ENCODE peak calls at places on chromosomes 2 and 18, in six cellular contexts. G is fibroblast of lung, P is fibroblast of villous mesenchyme, Z is HCT116, S is cardiac fibroblast, A is neural progenitor cell. D is an unnamed sample.

GRCh38 chr2:71947809-71948208 is 199.9 kb downstream of the CYP26B1 start:
- DNase-seq in S (no peak), A (no peak), G (no peak), P (no peak), Z (no peak), D (no peak)

GRCh38 chr18:48013162-48013561 is 82.7 kb upstream of the SMAD2 start:
- DNase-seq in S (no peak), A (no peak), G (no peak), P (no peak), Z (no peak), D (no peak)

GRCh38 chr18:2538236-2538635 is 33.1 kb downstream of the METTL4 start:
- DNase-seq in Z (no peak), S (no peak), A (no peak), G (no peak), P (no peak), D (no peak)

GRCh38 chr2:135819211-135819610 is 17.8 kb downstream of the LCT start:
- DNase-seq in A (peak; percentile 32), G (peak; percentile 59), P (peak; percentile 27), S (peak; percentile 24), Z (peak; percentile 21), D (no peak)

GRCh38 chr2:159600752-159601151 is 15.6 kb downstream of the BAZ2B start:
- DNase-seq in G (peak; percentile 88), Z (peak; percentile 80), P (peak; percentile 23), S (peak; percentile 22), A (no peak), D (no peak)

GRCh38 chr18:49135871-49136270 is 185.1 kb upstream of the SMAD7 start:
- DNase-seq in P (peak; percentile 18), Z (no peak), A (no peak), S (peak; percentile 26), G (peak; percentile 34), D (no peak)

GRCh38 chr2:8571792-8572499 is 109.9 kb upstream of the ID2 start:
- DNase-seq in S (no peak), P (no peak), A (no peak), Z (no peak), G (no peak), D (no peak)

GRCh38 chr2:197705143-197705911 is at the start of gene MARS2:
- DNase-seq in A (peak; percentile 98), G (peak; percentile 86), Z (peak; percentile 77), S (peak; percentile 95), P (peak; percentile 90), D (peak; percentile 91)

GRCh38 chr2:77397763-77398162 is 124.4 kb downstream of the LRRTM4 start:
- DNase-seq in S (no peak), Z (no peak), P (no peak), A (no peak), G (no peak), D (no peak)

GRCh38 chr2:134537702-134538101 is 181.1 kb downstream of the TMEM163 start:
- DNase-seq in P (no peak), Z (no peak), S (peak; percentile 7), A (no peak), G (no peak), D (no peak)

GRCh38 chr18:31393286-31393685 is 16.7 kb downstream of the DSG4 start:
- DNase-seq in P (no peak), S (no peak), A (no peak), Z (no peak), G (no peak), D (no peak)

GRCh38 chr2:70190086-70190412 is 770 bp downstream of the C2orf42 start:
- DNase-seq in G (no peak), P (no peak), A (peak; percentile 26), S (peak; percentile 67), Z (no peak), D (no peak)

GRCh38 chr2:26584656-26585055 is 56.5 kb downstream of the CIB4 start:
- DNase-seq in G (no peak), P (no peak), A (no peak), S (no peak), Z (no peak), D (no peak)

GRCh38 chr2:223846524-223846923 is 9.1 kb upstream of the AP1S3 start:
- DNase-seq in G (peak; percentile 93), S (peak; percentile 58), Z (no peak), A (no peak), P (peak; percentile 66), D (no peak)

GRCh38 chr2:180699657-180700361 is 280.6 kb upstream of the UBE2E3 start:
- DNase-seq in S (no peak), Z (no peak), A (peak; percentile 3), P (no peak), G (no peak), D (no peak)

GRCh38 chr2:171531291-171531690 is 9.0 kb downstream of the CYBRD1 start:
- DNase-seq in A (no peak), P (peak; percentile 76), S (peak; percentile 82), G (peak; percentile 81), Z (no peak), D (no peak)

GRCh38 chr2:207711750-207712487 is 479 bp downstream of the CCNYL1 start:
- DNase-seq in Z (no peak), A (no peak), S (peak; percentile 60), P (peak; percentile 51), G (peak; percentile 41), D (no peak)

GRCh38 chr18:31508781-31509180 is 10.8 kb downstream of the DSG2 start:
- DNase-seq in P (no peak), G (peak; percentile 48), A (no peak), Z (no peak), S (no peak), D (no peak)

GRCh38 chr2:105184420-105184819 is 57.1 kb upstream of the GPR45 start:
- DNase-seq in A (no peak), G (no peak), S (no peak), P (no peak), Z (no peak), D (no peak)

GRCh38 chr2:68994864-68995263 is 18.1 kb upstream of the ANTXR1 start:
- DNase-seq in G (peak; percentile 94), Z (no peak), A (no peak), P (peak; percentile 33), S (peak; percentile 88), D (no peak)

GRCh38 chr2:220504890-220505564 is 877.6 kb downstream of the SLC4A3 start:
- DNase-seq in Z (no peak), P (peak; percentile 22), S (peak; percentile 37), G (peak; percentile 54), A (no peak), D (no peak)

GRCh38 chr18:36350839-36351474 is 53.4 kb downstream of the FHOD3 start:
- DNase-seq in Z (no peak), P (no peak), S (no peak), A (no peak), G (no peak), D (no peak)

GRCh38 chr2:58047373-58047674 is 718 bp downstream of the VRK2 start:
- DNase-seq in Z (no peak), A (no peak), G (no peak), P (no peak), S (no peak), D (no peak)

GRCh38 chr2:74806913-74807312 is 27.0 kb upstream of the HK2 start:
- DNase-seq in G (no peak), S (no peak), P (no peak), A (no peak), Z (no peak), D (no peak)

GRCh38 chr2:10452334-10452733 is 4.2 kb upstream of the ODC1 start:
- DNase-seq in A (no peak), Z (no peak), S (peak; percentile 76), P (peak; percentile 44), G (peak; percentile 82), D (no peak)

GRCh38 chr2:100321181-100321880 is 970 bp downstream of the LONRF2 start:
- DNase-seq in G (peak; percentile 68), P (peak; percentile 21), Z (no peak), S (peak; percentile 25), A (peak; percentile 80), D (peak; percentile 78)

GRCh38 chr18:62717059-62717849 is 1.9 kb downstream of the PHLPP1 start:
- DNase-seq in S (peak; percentile 21), G (peak; percentile 73), A (no peak), Z (peak; percentile 34), P (peak; percentile 77), D (no peak)

GRCh38 chr2:127175406-127175805 is 44.7 kb downstream of the CYP27C1 start:
- DNase-seq in Z (no peak), G (peak; percentile 40), S (no peak), P (no peak), A (no peak), D (no peak)

GRCh38 chr2:127177617-127178278 is 42.4 kb downstream of the CYP27C1 start:
- DNase-seq in P (no peak), Z (no peak), A (no peak), S (no peak), G (no peak), D (no peak)

GRCh38 chr2:127174977-127175376 is 45.1 kb downstream of the CYP27C1 start:
- DNase-seq in Z (no peak), P (peak; percentile 84), S (peak; percentile 46), G (no peak), A (no peak), D (no peak)

GRCh38 chr2:127175821-127176354 is 44.2 kb downstream of the CYP27C1 start:
- DNase-seq in G (no peak), S (no peak), Z (no peak), A (no peak), P (peak; percentile 98), D (no peak)

GRCh38 chr2:127176371-127177311 is 43.5 kb downstream of the CYP27C1 start:
- DNase-seq in A (peak; percentile 45), P (peak; percentile 90), S (peak; percentile 38), Z (no peak), G (no peak), D (no peak)
- TF ChIP-seq CTCF in A (no peak), P (no peak), S (no peak), Z (no peak), G (peak; percentile 16), D (peak; percentile 10)

GRCh38 chr2:29055586-29055985 is 18.7 kb downstream of the PCARE start:
- DNase-seq in S (no peak), G (no peak), P (peak; percentile 66), A (peak; percentile 30), Z (no peak), D (no peak)
- TF ChIP-seq CTCF in S (no peak), G (no peak), P (no peak), A (no peak), Z (no peak), D (no peak)

GRCh38 chr2:156156580-156156979 is 175.9 kb downstream of the NR4A2 start:
- DNase-seq in S (no peak), G (no peak), A (peak; percentile 33), P (no peak), Z (no peak), D (no peak)
- TF ChIP-seq CTCF in S (no peak), G (peak; percentile 11), A (peak; percentile 33), P (no peak), Z (peak; percentile 34), D (peak; percentile 39)

GRCh38 chr2:15971351-15971750 is 31.0 kb downstream of the MYCN start:
- DNase-seq in G (no peak), S (no peak), P (no peak), A (no peak), Z (no peak), D (no peak)
- TF ChIP-seq CTCF in G (no peak), S (no peak), P (no peak), A (no peak), Z (no peak), D (no peak)

DNA sequence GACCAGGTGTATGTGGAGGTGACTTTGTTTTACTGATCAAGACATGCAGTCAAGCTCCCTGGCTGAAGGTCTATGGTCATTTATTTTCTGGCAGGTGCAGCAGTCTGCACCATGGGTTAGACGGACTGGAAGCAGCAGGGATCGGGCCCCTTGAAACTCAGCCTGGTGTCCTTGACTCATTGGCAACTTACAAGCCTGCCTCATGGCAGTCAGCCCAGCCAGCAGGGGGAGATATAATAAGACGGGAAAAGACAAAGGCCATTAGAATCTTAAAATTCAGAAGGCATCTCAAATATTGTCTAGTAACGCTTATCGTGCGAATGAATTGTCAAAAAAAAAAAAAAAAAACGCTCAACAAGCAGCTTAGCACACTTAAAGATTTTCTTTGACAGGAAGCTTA is 308.2 kb downstream of the EN1 start:
- DNase-seq in A (peak; percentile 31), G (peak; percentile 44), P (peak; percentile 3), Z (peak; percentile 16), S (peak; percentile 44), D (peak; percentile 56)
- TF ChIP-seq CTCF in A (peak; percentile 59), G (peak; percentile 47), P (peak; percentile 33), Z (peak; percentile 68), S (peak; percentile 50), D (peak; percentile 52)